ENCODE peak calls at places on chromosomes 12 and 14, in eight cellular contexts. M is EL; Q is COR-L47; E is NCI-H1105; L is fibroblast of the aortic adventitia; X is AML-193; G is stimulated activated CD4-positive, alpha-beta T cell treated with anti-CD3 and anti-CD28 coated beads, Interleukin-4, amount 100 ng/mL, for 48 hours; R is PC-3. D is an unnamed sample.

GRCh38 chr14:58299665-58300202 is 1.4 kb downstream of the ARID4A start:
- DNase-seq in Q (no peak), L (peak; percentile 18), E (no peak), G (no peak), R (peak; percentile 53), X (no peak), M (peak; percentile 22), D (no peak)

GRCh38 chr14:100844082-100844408 is 18.1 kb downstream of the MEG3 start:
- DNase-seq in X (no peak), Q (no peak), L (no peak), E (no peak), R (no peak), G (no peak), M (no peak), D (no peak)

GRCh38 chr14:59585891-59586554 is 9.4 kb upstream of the CCDC175 start:
- DNase-seq in G (no peak), E (no peak), L (no peak), M (no peak), Q (no peak), X (peak; percentile 54), R (peak; percentile 28), D (no peak)

GRCh38 chr12:121804417-121805111 is 755 bp downstream of the SETD1B start:
- DNase-seq in X (peak; percentile 6), M (peak; percentile 41), R (peak; percentile 22), G (no peak), L (no peak), Q (no peak), E (no peak), D (peak; percentile 34)

GRCh38 chr14:43052897-43053296 is 1446.2 kb downstream of the LRFN5 start:
- DNase-seq in E (no peak), M (no peak), R (no peak), L (no peak), G (no peak), X (no peak), Q (no peak), D (no peak)

GRCh38 chr12:57838594-57839302 is 7.8 kb downstream of the CTDSP2 start:
- DNase-seq in Q (no peak), X (no peak), R (no peak), L (peak; percentile 53), M (no peak), G (no peak), E (no peak), D (no peak)

GRCh38 chr14:44154889-44155288 is 352.2 kb downstream of the FSCB start:
- DNase-seq in L (no peak), R (peak; percentile 50), M (no peak), X (no peak), E (no peak), G (no peak), Q (no peak), D (no peak)

GRCh38 chr12:83408841-83409240 is 722.1 kb downstream of the TMTC2 start:
- DNase-seq in M (no peak), E (no peak), G (no peak), Q (no peak), X (no peak), L (no peak), R (no peak), D (no peak)

GRCh38 chr12:110649341-110649847 is 35.5 kb downstream of the TCTN1 start:
- DNase-seq in M (no peak), X (no peak), E (no peak), Q (no peak), L (no peak), R (no peak), G (no peak), D (no peak)

GRCh38 chr12:125453751-125454150 is 388.5 kb downstream of the AACS start:
- DNase-seq in E (no peak), L (no peak), X (no peak), G (no peak), R (no peak), M (no peak), Q (no peak), D (no peak)

GRCh38 chr12:18472304-18472703 is 211.0 kb downstream of the PIK3C2G start:
- DNase-seq in E (no peak), X (no peak), L (no peak), R (peak; percentile 56), M (no peak), G (no peak), Q (no peak), D (no peak)

GRCh38 chr14:70317969-70318634 is 41.4 kb downstream of the COX16 start:
- DNase-seq in G (no peak), Q (peak; percentile 51), R (peak; percentile 73), M (peak; percentile 55), X (no peak), E (peak; percentile 34), L (peak; percentile 70), D (peak; percentile 89)